ENCODE peak calls at places on chromosome 9, in ten cellular contexts. W is choroid plexus epithelial cell; N is GF-D8; Y is omental fat pad; D is thyroid gland; B is naive thymus-derived CD4-positive, alpha-beta T cell; K is head of caudate nucleus; R is stimulated activated CD8-positive, alpha-beta memory T cell treated with anti-CD3 and anti-CD28 coated beads, Interleukin-15, amount 100 ng/mL, for 1 hour; Q is posterior vena cava; V is activated CD4-positive, CD25-positive, alpha-beta regulatory T cell treated with anti-CD3 and anti-CD28 coated beads, Interleukin-2, amount 50 U/mL, for 16 hours. L is an unnamed sample.

GRCh38 chr9:81613002-81613750 is 76.2 kb downstream of the TLE1 start:
- DNase-seq in Q (no peak), N (no peak), K (no peak), W (peak; percentile 95), D (no peak), B (no peak), Y (no peak), R (no peak), V (no peak), L (peak; percentile 70)

GRCh38 chr9:134660407-134660806 is 18.8 kb downstream of the COL5A1 start:
- DNase-seq in R (no peak), B (no peak), N (no peak), W (peak; percentile 38), Y (no peak), V (no peak), D (no peak), Q (no peak), K (no peak), L (no peak)

GRCh38 chr9:134058716-134059115 is 9.1 kb downstream of the BRD3 start:
- DNase-seq in D (no peak), N (no peak), W (no peak), B (no peak), Q (peak; percentile 62), Y (no peak), V (no peak), R (no peak), K (no peak), L (no peak)

GRCh38 chr9:33263936-33264472 is 504 bp downstream of the BAG1 start:
- DNase-seq in B (no peak), N (peak; percentile 26), K (peak; percentile 46), R (no peak), D (no peak), Y (no peak), V (peak; percentile 6), W (peak; percentile 10), Q (peak; percentile 88), L (peak; percentile 73)

GRCh38 chr9:5799314-5799713 is 33.6 kb downstream of the ERMP1 start:
- DNase-seq in B (peak; percentile 21), N (no peak), D (peak; percentile 37), Y (no peak), V (no peak), K (peak; percentile 57), Q (no peak), R (no peak), W (peak; percentile 82), L (no peak)

GRCh38 chr9:87613265-87614111 is 112.4 kb upstream of the CTSL start:
- DNase-seq in V (no peak), N (no peak), K (peak; percentile 49), Y (no peak), Q (no peak), R (no peak), W (peak; percentile 41), B (no peak), D (peak; percentile 88), L (no peak)

GRCh38 chr9:129746092-129746760 is 6.6 kb downstream of the PTGES start:
- DNase-seq in R (no peak), N (no peak), K (no peak), Y (no peak), D (no peak), V (no peak), W (peak; percentile 77), Q (no peak), B (no peak), L (no peak)

GRCh38 chr9:4985376-4986266 is 549 bp downstream of the JAK2 start:
- DNase-seq in D (peak; percentile 37), W (peak; percentile 55), B (peak; percentile 26), K (peak; percentile 64), Y (no peak), Q (peak; percentile 79), V (no peak), N (peak; percentile 36), R (no peak), L (peak; percentile 45)

GRCh38 chr9:112774006-112774996 is 23.7 kb downstream of the SNX30 start:
- DNase-seq in D (no peak), N (no peak), V (no peak), Y (no peak), K (no peak), B (no peak), W (peak; percentile 61), Q (no peak), R (no peak), L (peak; percentile 25)

GRCh38 chr9:87950296-87950695 is 24.0 kb downstream of the CDK20 start:
- DNase-seq in Y (no peak), Q (no peak), V (no peak), N (no peak), D (no peak), R (no peak), B (no peak), K (no peak), W (no peak), L (no peak)

GRCh38 chr9:70618784-70619183 is 204.3 kb upstream of the KLF9 start:
- DNase-seq in N (no peak), R (no peak), B (no peak), Y (no peak), W (no peak), D (no peak), V (no peak), K (no peak), Q (no peak), L (no peak)

GRCh38 chr9:13268469-13268868 is 11.0 kb downstream of the MPDZ start:
- DNase-seq in W (peak; percentile 77), Y (no peak), R (no peak), Q (no peak), D (no peak), V (no peak), B (no peak), N (no peak), K (no peak), L (no peak)

GRCh38 chr9:115035872-115036612 is 81.9 kb downstream of the TNC start:
- DNase-seq in K (no peak), W (peak; percentile 80), N (peak; percentile 54), D (no peak), B (no peak), Q (no peak), V (no peak), R (no peak), Y (no peak), L (no peak)

GRCh38 chr9:135478858-135479468 is 619 bp upstream of the PPP1R26 start:
- DNase-seq in D (peak; percentile 76), B (no peak), Y (no peak), R (no peak), V (no peak), Q (no peak), K (peak; percentile 56), N (no peak), W (no peak), L (no peak)

GRCh38 chr9:126482361-126483044 is 131.2 kb upstream of the LMX1B start:
- DNase-seq in V (no peak), W (peak; percentile 92), B (no peak), Q (peak; percentile 89), N (no peak), Y (no peak), K (peak; percentile 85), R (no peak), D (no peak), L (no peak)

GRCh38 chr9:91273853-91274552 is 87.7 kb downstream of the AUH start:
- DNase-seq in W (peak; percentile 57), K (no peak), Y (no peak), Q (no peak), N (no peak), D (no peak), V (no peak), B (no peak), R (no peak), L (no peak)

GRCh38 chr9:120941046-120941770 is 14.6 kb upstream of the TRAF1 start:
- DNase-seq in R (no peak), W (no peak), B (no peak), N (no peak), D (no peak), Q (no peak), V (no peak), Y (no peak), K (no peak), L (no peak)

L was measured in ureter.